ENCODE peak calls at places on chromosome 6, in five cellular contexts. L is psoas muscle, I is mammary epithelial cell, M is endothelial cell of umbilical vein, G is fibroblast of lung. Z is an unnamed sample. For H3K9me3, the result is how much of the 10 kb centered on the place peaks cover.

GRCh38 chr6:88105741-88106340 is 58.2 kb downstream of the SPACA1 start:
- DNase-seq in L (no peak), I (no peak), M (no peak), G (no peak), Z (no peak)

GRCh38 chr6:127462391-127462790 is 3.2 kb upstream of the KIAA0408 start:
- DNase-seq in L (no peak), I (no peak), M (no peak), G (no peak), Z (peak)

GRCh38 chr6:15396808-15397207 is 150.9 kb downstream of the JARID2 start:
- DNase-seq in L (no peak), I (no peak), M (no peak), G (no peak), Z (no peak)

GRCh38 chr6:47047479-47048411 is 5.6 kb upstream of the ADGRF1 start:
- DNase-seq in L (no peak), I (peak), M (peak), G (peak), Z (peak)

GRCh38 chr6:90545450-90545849 is 41.4 kb downstream of the MAP3K7 start:
- DNase-seq in L (no peak), I (peak), M (no peak), G (no peak), Z (no peak)

GRCh38 chr6:47426524-47427302 is 50.9 kb upstream of the CD2AP start:
- DNase-seq in L (no peak), I (no peak), M (no peak), G (no peak), Z (no peak)

GRCh38 chr6:138465007-138465645 is 34.2 kb downstream of the NHSL1 start:
- DNase-seq in L (no peak), I (peak), M (peak), G (peak), Z (no peak)

GRCh38 chr6:89311853-89312531 is 3.1 kb downstream of the GABRR2 start:
- DNase-seq in L (peak), I (no peak), M (peak), G (peak), Z (peak)

GRCh38 chr6:125640441-125641150 is 108.8 kb upstream of the HEY2 start:
- DNase-seq in L (no peak), I (no peak), M (no peak), G (no peak), Z (no peak)

GRCh38 chr6:162389353-162390085 is 338.0 kb downstream of the PRKN start:
- DNase-seq in L (no peak), I (no peak), M (no peak), G (no peak), Z (no peak)

GRCh38 chr6:25485820-25486559 is 166.0 kb upstream of the SCGN start:
- DNase-seq in L (no peak), I (no peak), M (peak), G (peak), Z (peak)

DNA sequence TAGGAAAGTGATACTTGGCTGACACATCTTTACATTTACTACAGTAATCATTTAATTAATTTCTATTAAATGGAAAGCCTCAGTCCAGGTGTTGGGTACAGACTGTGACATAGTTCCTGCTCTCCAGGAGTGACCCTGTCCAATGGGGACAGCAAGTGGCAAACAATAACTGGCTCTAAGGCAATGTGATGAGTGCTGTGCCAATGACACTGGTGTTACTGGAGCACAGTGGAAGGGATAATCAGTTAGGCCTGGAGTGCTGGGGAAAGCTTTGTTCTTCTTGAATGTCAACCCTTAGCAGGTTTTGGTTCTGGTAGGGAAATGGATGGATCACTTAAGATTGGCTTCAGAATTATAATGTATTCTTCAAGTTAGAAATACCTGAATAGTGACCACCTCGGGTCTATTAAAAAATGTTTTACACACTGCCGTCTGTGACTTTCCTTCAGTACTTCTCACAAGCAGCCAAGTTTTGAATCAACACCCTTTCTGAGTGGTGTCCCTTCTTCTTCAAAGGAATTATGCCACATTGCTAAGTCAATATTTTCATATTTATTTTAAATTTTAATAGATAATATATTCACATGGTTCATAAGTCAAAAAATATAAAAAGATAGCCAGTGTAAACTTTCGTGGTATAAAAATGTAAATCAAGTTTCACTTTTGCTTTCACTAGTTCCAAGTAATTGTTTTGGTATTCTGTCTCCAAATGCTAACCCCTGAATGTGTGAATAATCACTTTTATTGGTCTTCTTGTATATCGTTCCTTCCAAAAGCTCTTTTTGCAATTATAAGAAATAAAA is 9.6 kb downstream of the CMTR1 start:
- DNase-seq in L (no peak), I (no peak), M (peak), G (no peak), Z (no peak)
- H3K4me3 ChIP-seq in L (peak), I (no peak), M (no peak), G (peak), Z (no peak)

GRCh38 chr6:159307246-159307790 is 138.1 kb downstream of the FNDC1 start:
- DNase-seq in L (no peak), I (no peak), M (no peak), G (no peak), Z (no peak)

GRCh38 chr6:159303784-159304183 is 134.6 kb downstream of the FNDC1 start:
- DNase-seq in L (no peak), I (no peak), M (no peak), G (no peak), Z (no peak)

GRCh38 chr6:159304641-159305040 is 135.4 kb downstream of the FNDC1 start:
- DNase-seq in L (no peak), I (no peak), M (no peak), G (no peak), Z (no peak)

GRCh38 chr6:159306134-159306537 is 136.9 kb downstream of the FNDC1 start:
- DNase-seq in L (no peak), I (no peak), M (no peak), G (no peak), Z (no peak)

DNA sequence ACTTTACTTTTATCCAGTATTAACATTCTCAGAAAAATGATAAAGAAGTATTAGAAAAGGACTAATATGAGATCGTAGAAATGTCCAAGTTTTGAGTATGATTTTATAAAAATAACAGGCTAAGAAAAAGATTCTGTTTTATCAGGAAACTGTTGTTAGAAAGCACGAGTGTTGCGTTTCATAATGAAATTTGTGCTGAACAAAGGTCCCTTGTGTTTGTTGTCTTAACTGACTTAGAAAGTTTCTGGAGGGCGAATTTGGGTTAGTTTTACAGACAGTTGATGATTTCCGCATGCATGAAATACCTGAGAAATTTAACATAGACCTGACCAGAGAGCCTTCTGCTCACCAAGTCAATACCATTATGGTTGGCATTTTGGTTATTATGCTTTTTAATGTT is 136.0 kb downstream of the FNDC1 start:
- DNase-seq in L (no peak), I (no peak), M (no peak), G (no peak), Z (no peak)
- H3K9me3 ChIP-seq in L (under half), I (under half), M (under half), G (under half), Z (under half)

DNA sequence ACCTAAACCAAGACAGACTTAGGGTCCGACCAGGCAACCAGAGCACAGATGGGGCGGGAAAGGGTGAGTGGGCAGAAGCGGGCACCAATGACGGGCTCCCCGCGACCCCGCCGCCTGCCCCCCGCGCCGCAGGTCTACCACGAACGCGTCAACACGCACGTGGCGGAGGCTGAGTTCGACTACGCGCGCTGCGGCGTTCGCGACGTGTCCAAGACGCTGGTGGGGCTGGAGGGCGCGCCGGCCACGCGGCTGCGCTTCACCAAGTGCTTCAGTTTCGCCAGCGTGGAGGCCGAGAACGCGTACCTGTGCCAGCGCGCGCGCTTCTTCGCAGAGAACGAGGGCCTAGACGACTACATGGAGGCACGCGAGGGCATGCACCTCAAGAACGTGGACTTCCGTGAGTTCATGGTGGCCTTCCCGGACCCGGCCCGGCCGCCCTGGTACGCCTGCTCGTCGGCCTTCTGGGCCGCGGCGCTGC is 5.1 kb downstream of the TMEM151B start:
- DNase-seq in L (peak), I (no peak), M (no peak), G (no peak), Z (no peak)
- H3K4me3 ChIP-seq in L (peak), I (no peak), M (no peak), G (no peak), Z (no peak)

GRCh38 chr6:170023620-170024521 is 267.0 kb downstream of the DLL1 start:
- DNase-seq in L (no peak), I (no peak), M (no peak), G (no peak), Z (no peak)
- H3K9me3 ChIP-seq in L (under half), I (under half), M (under half), G (under half), Z (under half)

GRCh38 chr6:77461796-77462195 is 1.5 kb downstream of the HTR1B start:
- DNase-seq in L (no peak), I (no peak), M (peak), G (no peak), Z (no peak)
- H3K4me3 ChIP-seq in L (peak), I (no peak), M (peak), G (peak), Z (no peak)

Z was measured in SJCRH30.